ENCODE peak calls at places on chromosomes 6 and 20, in seven cellular contexts. One of them, this sample, is unnamed.

GRCh38 chr6:43627008-43627825 is 1.8 kb downstream of the GTPBP2 start:
- DNase-seq in stimulated activated CD8-positive, alpha-beta memory T cell treated with anti-CD3 and anti-CD28 coated beads, Interleukin-7, amount 100 ng/mL, for 4 hours: no peak
- DNase-seq in retina: no peak
- DNase-seq in stromal cell of bone marrow: peak
- DNase-seq in kidney: peak
- DNase-seq in activated B cell treated with CpG ODN at 0.5 μM for 24 hours: no peak
- DNase-seq in pancreas: peak
- DNase-seq in this sample: peak

GRCh38 chr20:36154696-36155628 is at the start of gene EPB41L1:
- DNase-seq in stimulated activated CD8-positive, alpha-beta memory T cell treated with anti-CD3 and anti-CD28 coated beads, Interleukin-7, amount 100 ng/mL, for 4 hours: no peak
- DNase-seq in retina: peak
- DNase-seq in stromal cell of bone marrow: no peak
- DNase-seq in kidney: peak
- DNase-seq in activated B cell treated with CpG ODN at 0.5 μM for 24 hours: no peak
- DNase-seq in pancreas: no peak
- DNase-seq in this sample: no peak

GRCh38 chr20:32450484-32451061 is 92.4 kb downstream of the ASXL1 start:
- DNase-seq in stimulated activated CD8-positive, alpha-beta memory T cell treated with anti-CD3 and anti-CD28 coated beads, Interleukin-7, amount 100 ng/mL, for 4 hours: no peak
- DNase-seq in retina: no peak
- DNase-seq in stromal cell of bone marrow: no peak
- DNase-seq in kidney: peak
- DNase-seq in activated B cell treated with CpG ODN at 0.5 μM for 24 hours: no peak
- DNase-seq in pancreas: no peak
- DNase-seq in this sample: no peak

GRCh38 chr6:12385316-12385715 is 95.2 kb downstream of the EDN1 start:
- DNase-seq in stimulated activated CD8-positive, alpha-beta memory T cell treated with anti-CD3 and anti-CD28 coated beads, Interleukin-7, amount 100 ng/mL, for 4 hours: no peak
- DNase-seq in retina: no peak
- DNase-seq in stromal cell of bone marrow: no peak
- DNase-seq in kidney: no peak
- DNase-seq in activated B cell treated with CpG ODN at 0.5 μM for 24 hours: no peak
- DNase-seq in pancreas: no peak
- DNase-seq in this sample: no peak

GRCh38 chr6:106360989-106361430 is 493 bp downstream of the CRYBG1 start:
- DNase-seq in stimulated activated CD8-positive, alpha-beta memory T cell treated with anti-CD3 and anti-CD28 coated beads, Interleukin-7, amount 100 ng/mL, for 4 hours: peak
- DNase-seq in retina: no peak
- DNase-seq in stromal cell of bone marrow: no peak
- DNase-seq in kidney: peak
- DNase-seq in activated B cell treated with CpG ODN at 0.5 μM for 24 hours: peak
- DNase-seq in pancreas: peak
- DNase-seq in this sample: peak

GRCh38 chr6:21914121-21914973 is 320.8 kb downstream of the SOX4 start:
- DNase-seq in stimulated activated CD8-positive, alpha-beta memory T cell treated with anti-CD3 and anti-CD28 coated beads, Interleukin-7, amount 100 ng/mL, for 4 hours: no peak
- DNase-seq in retina: no peak
- DNase-seq in stromal cell of bone marrow: no peak
- DNase-seq in kidney: peak
- DNase-seq in activated B cell treated with CpG ODN at 0.5 μM for 24 hours: no peak
- DNase-seq in pancreas: peak
- DNase-seq in this sample: peak

GRCh38 chr20:14712302-14712739 is 374.9 kb upstream of the FLRT3 start:
- DNase-seq in stimulated activated CD8-positive, alpha-beta memory T cell treated with anti-CD3 and anti-CD28 coated beads, Interleukin-7, amount 100 ng/mL, for 4 hours: no peak
- DNase-seq in retina: no peak
- DNase-seq in stromal cell of bone marrow: no peak
- DNase-seq in kidney: no peak
- DNase-seq in activated B cell treated with CpG ODN at 0.5 μM for 24 hours: no peak
- DNase-seq in pancreas: no peak
- DNase-seq in this sample: no peak

GRCh38 chr6:43934183-43934802 is 164.3 kb downstream of the VEGFA start:
- DNase-seq in stimulated activated CD8-positive, alpha-beta memory T cell treated with anti-CD3 and anti-CD28 coated beads, Interleukin-7, amount 100 ng/mL, for 4 hours: no peak
- DNase-seq in retina: no peak
- DNase-seq in stromal cell of bone marrow: no peak
- DNase-seq in kidney: no peak
- DNase-seq in activated B cell treated with CpG ODN at 0.5 μM for 24 hours: no peak
- DNase-seq in pancreas: no peak
- DNase-seq in this sample: no peak

GRCh38 chr6:24899647-24900325 is 36.0 kb downstream of the RIPOR2 start:
- DNase-seq in stimulated activated CD8-positive, alpha-beta memory T cell treated with anti-CD3 and anti-CD28 coated beads, Interleukin-7, amount 100 ng/mL, for 4 hours: no peak
- DNase-seq in retina: peak
- DNase-seq in stromal cell of bone marrow: no peak
- DNase-seq in kidney: no peak
- DNase-seq in activated B cell treated with CpG ODN at 0.5 μM for 24 hours: no peak
- DNase-seq in pancreas: no peak
- DNase-seq in this sample: no peak

GRCh38 chr20:1469925-1470571 is 3.4 kb upstream of the NSFL1C start:
- DNase-seq in stimulated activated CD8-positive, alpha-beta memory T cell treated with anti-CD3 and anti-CD28 coated beads, Interleukin-7, amount 100 ng/mL, for 4 hours: no peak
- DNase-seq in retina: peak
- DNase-seq in stromal cell of bone marrow: peak
- DNase-seq in kidney: peak
- DNase-seq in activated B cell treated with CpG ODN at 0.5 μM for 24 hours: peak
- DNase-seq in pancreas: peak
- DNase-seq in this sample: peak

GRCh38 chr6:29723666-29724588 is 693 bp downstream of the HLA-F start:
- DNase-seq in stimulated activated CD8-positive, alpha-beta memory T cell treated with anti-CD3 and anti-CD28 coated beads, Interleukin-7, amount 100 ng/mL, for 4 hours: peak
- DNase-seq in retina: peak
- DNase-seq in stromal cell of bone marrow: no peak
- DNase-seq in kidney: peak
- DNase-seq in activated B cell treated with CpG ODN at 0.5 μM for 24 hours: peak
- DNase-seq in pancreas: no peak
- DNase-seq in this sample: peak

GRCh38 chr20:7841967-7842301 is 98.3 kb downstream of the HAO1 start:
- DNase-seq in stimulated activated CD8-positive, alpha-beta memory T cell treated with anti-CD3 and anti-CD28 coated beads, Interleukin-7, amount 100 ng/mL, for 4 hours: no peak
- DNase-seq in retina: no peak
- DNase-seq in stromal cell of bone marrow: peak
- DNase-seq in kidney: no peak
- DNase-seq in activated B cell treated with CpG ODN at 0.5 μM for 24 hours: no peak
- DNase-seq in pancreas: no peak
- DNase-seq in this sample: no peak

GRCh38 chr6:167796668-167797031 is 30.1 kb upstream of the AFDN start:
- DNase-seq in stimulated activated CD8-positive, alpha-beta memory T cell treated with anti-CD3 and anti-CD28 coated beads, Interleukin-7, amount 100 ng/mL, for 4 hours: no peak
- DNase-seq in retina: no peak
- DNase-seq in stromal cell of bone marrow: no peak
- DNase-seq in kidney: no peak
- DNase-seq in activated B cell treated with CpG ODN at 0.5 μM for 24 hours: no peak
- DNase-seq in pancreas: no peak
- DNase-seq in this sample: peak